ENCODE peak calls at places on chromosomes 3 and 15, in six cellular contexts. T, R, I, O, E and Y are unnamed samples.

GRCh38 chr15:97791824-97792792 is 168.4 kb upstream of the ARRDC4 start:
- DNase-seq in T (no peak), R (no peak), I (no peak), O (no peak), E (no peak), Y (no peak)

GRCh38 chr3:196012481-196012880 is 69.4 kb downstream of the TFRC start:
- DNase-seq in T (no peak), R (no peak), I (peak), O (peak), E (peak), Y (no peak)

GRCh38 chr15:42736793-42737528 is at the start of gene CDAN1:
- DNase-seq in T (peak), R (peak), I (peak), O (peak), E (peak), Y (peak)

GRCh38 chr15:74460298-74460697 is 662 bp downstream of the UBL7 start:
- DNase-seq in T (no peak), R (peak), I (no peak), O (no peak), E (peak), Y (no peak)

GRCh38 chr3:129793947-129794318 is 99.6 kb downstream of the TMCC1 start:
- DNase-seq in T (no peak), R (no peak), I (no peak), O (peak), E (no peak), Y (no peak)

GRCh38 chr15:73647259-73648026 is 14.3 kb upstream of the NPTN start:
- DNase-seq in T (no peak), R (no peak), I (no peak), O (no peak), E (peak), Y (peak)

GRCh38 chr3:23748398-23749110 is 57.2 kb upstream of the UBE2E1 start:
- DNase-seq in T (no peak), R (no peak), I (peak), O (peak), E (peak), Y (peak)

GRCh38 chr15:86077070-86077469 is 2.6 kb upstream of the AGBL1 start:
- DNase-seq in T (no peak), R (no peak), I (no peak), O (no peak), E (no peak), Y (no peak)

GRCh38 chr3:195005251-195005620 is 265.7 kb downstream of the XXYLT1 start:
- DNase-seq in T (no peak), R (no peak), I (no peak), O (no peak), E (no peak), Y (no peak)

GRCh38 chr3:10292505-10293419 is at the start of gene GHRL:
- DNase-seq in T (peak), R (peak), I (no peak), O (no peak), E (no peak), Y (no peak)

GRCh38 chr15:39596358-39597051 is 15.6 kb downstream of the THBS1 start:
- DNase-seq in T (no peak), R (no peak), I (peak), O (peak), E (peak), Y (peak)

GRCh38 chr15:91186892-91187644 is 87.0 kb downstream of the SV2B start:
- DNase-seq in T (peak), R (no peak), I (no peak), O (peak), E (peak), Y (peak)

GRCh38 chr15:38398134-38398533 is 55.8 kb upstream of the FAM98B start:
- DNase-seq in T (no peak), R (no peak), I (peak), O (peak), E (peak), Y (peak)

GRCh38 chr3:25144430-25144829 is 283.6 kb upstream of the RARB start:
- DNase-seq in T (no peak), R (no peak), I (no peak), O (no peak), E (no peak), Y (no peak)

GRCh38 chr3:115323380-115323779 is 176.3 kb upstream of the ZBTB20 start:
- DNase-seq in T (no peak), R (no peak), I (peak), O (no peak), E (no peak), Y (no peak)

GRCh38 chr3:184710870-184711365 is 946 bp downstream of the MAGEF1 start:
- DNase-seq in T (no peak), R (peak), I (peak), O (no peak), E (no peak), Y (peak)

GRCh38 chr15:64430000-64430735 is 30.2 kb upstream of the ZNF609 start:
- DNase-seq in T (no peak), R (peak), I (peak), O (peak), E (no peak), Y (peak)

GRCh38 chr3:64224826-64225606 is at the start of gene PRICKLE2:
- DNase-seq in T (no peak), R (peak), I (peak), O (peak), E (no peak), Y (peak)

GRCh38 chr15:77421370-77421700 is 647 bp downstream of the HMG20A start:
- DNase-seq in T (no peak), R (no peak), I (no peak), O (no peak), E (peak), Y (no peak)

GRCh38 chr3:20320489-20320888 is 134.5 kb upstream of the SGO1 start:
- DNase-seq in T (peak), R (no peak), I (no peak), O (no peak), E (no peak), Y (no peak)

GRCh38 chr15:23422946-23423708 is 23.9 kb downstream of the GOLGA6L2 start:
- DNase-seq in T (no peak), R (no peak), I (no peak), O (peak), E (no peak), Y (peak)

GRCh38 chr3:123546133-123546755 is 38.6 kb downstream of the HACD2 start:
- DNase-seq in T (no peak), R (no peak), I (peak), O (peak), E (peak), Y (peak)

GRCh38 chr3:45321607-45322391 is 66.6 kb upstream of the LARS2 start:
- DNase-seq in T (no peak), R (no peak), I (no peak), O (no peak), E (peak), Y (peak)

GRCh38 chr3:182621435-182622240 is 171.7 kb upstream of the ATP11B start:
- DNase-seq in T (no peak), R (no peak), I (no peak), O (no peak), E (no peak), Y (no peak)

GRCh38 chr3:65412591-65412990 is 626.1 kb downstream of the MAGI1 start:
- DNase-seq in T (no peak), R (peak), I (no peak), O (no peak), E (no peak), Y (peak)

GRCh38 chr3:155647988-155648591 is 96.8 kb downstream of the PLCH1 start:
- DNase-seq in T (no peak), R (no peak), I (peak), O (no peak), E (no peak), Y (no peak)

GRCh38 chr15:57477736-57478522 is 101.6 kb downstream of the CGNL1 start:
- DNase-seq in T (peak), R (no peak), I (no peak), O (no peak), E (no peak), Y (no peak)

GRCh38 chr3:104198136-104198535 is 1168.6 kb upstream of the ALCAM start:
- DNase-seq in T (no peak), R (no peak), I (no peak), O (no peak), E (no peak), Y (no peak)

GRCh38 chr3:58241321-58242044 is 3.9 kb downstream of the ABHD6 start:
- DNase-seq in T (no peak), R (no peak), I (peak), O (no peak), E (no peak), Y (no peak)

GRCh38 chr3:160084998-160085397 is 96.4 kb downstream of the IL12A start:
- DNase-seq in T (no peak), R (no peak), I (no peak), O (no peak), E (peak), Y (no peak)

GRCh38 chr3:188389711-188390346 is 235.9 kb downstream of the LPP start:
- DNase-seq in T (no peak), R (peak), I (no peak), O (no peak), E (peak), Y (no peak)

GRCh38 chr3:25040739-25041138 is 387.3 kb upstream of the RARB start:
- DNase-seq in T (no peak), R (no peak), I (peak), O (no peak), E (peak), Y (no peak)